ENCODE peak calls at places on chromosomes 7 and 10, in nine cellular contexts. One of them, this sample, is unnamed.

GRCh38 chr10:72069751-72070501 is 18.4 kb downstream of the SPOCK2 start:
- DNase-seq in GF-D8: no peak
- DNase-seq in NCI-H1417: peak; percentile 70
- DNase-seq in nephron progenitor cell: peak; percentile 36
- DNase-seq in NCI-H69: peak; percentile 93
- DNase-seq in activated CD8-positive, alpha-beta memory T cell treated with anti-CD3 and anti-CD28 coated beads, Interleukin-2, amount 50 U/mL, for 48 hours: no peak
- DNase-seq in glutamatergic neuron: no peak
- DNase-seq in iris pigment epithelial cell: no peak
- DNase-seq in stimulated activated CD8-positive, alpha-beta memory T cell treated with anti-CD3 and anti-CD28 coated beads, Interleukin-4, amount 100 ng/mL, for 1 hour: no peak
- DNase-seq in this sample: no peak

GRCh38 chr10:86086418-86086817 is 280.2 kb downstream of the GRID1 start:
- DNase-seq in activated CD8-positive, alpha-beta memory T cell treated with anti-CD3 and anti-CD28 coated beads, Interleukin-2, amount 50 U/mL, for 48 hours: peak; percentile 30
- DNase-seq in NCI-H1417: no peak
- DNase-seq in iris pigment epithelial cell: no peak
- DNase-seq in nephron progenitor cell: no peak
- DNase-seq in stimulated activated CD8-positive, alpha-beta memory T cell treated with anti-CD3 and anti-CD28 coated beads, Interleukin-4, amount 100 ng/mL, for 1 hour: no peak
- DNase-seq in NCI-H69: no peak
- DNase-seq in GF-D8: no peak
- DNase-seq in glutamatergic neuron: no peak
- DNase-seq in this sample: peak; percentile 69

GRCh38 chr10:111973306-111973705 is 210.3 kb downstream of the GPAM start:
- DNase-seq in iris pigment epithelial cell: no peak
- DNase-seq in NCI-H1417: no peak
- DNase-seq in stimulated activated CD8-positive, alpha-beta memory T cell treated with anti-CD3 and anti-CD28 coated beads, Interleukin-4, amount 100 ng/mL, for 1 hour: no peak
- DNase-seq in glutamatergic neuron: no peak
- DNase-seq in GF-D8: no peak
- DNase-seq in nephron progenitor cell: no peak
- DNase-seq in activated CD8-positive, alpha-beta memory T cell treated with anti-CD3 and anti-CD28 coated beads, Interleukin-2, amount 50 U/mL, for 48 hours: no peak
- DNase-seq in NCI-H69: no peak
- DNase-seq in this sample: no peak

GRCh38 chr10:16116404-16117304 is 256.3 kb upstream of the MINDY3 start:
- DNase-seq in NCI-H69: peak; percentile 51
- DNase-seq in GF-D8: no peak
- DNase-seq in NCI-H1417: peak; percentile 36
- DNase-seq in nephron progenitor cell: peak; percentile 15
- DNase-seq in activated CD8-positive, alpha-beta memory T cell treated with anti-CD3 and anti-CD28 coated beads, Interleukin-2, amount 50 U/mL, for 48 hours: no peak
- DNase-seq in stimulated activated CD8-positive, alpha-beta memory T cell treated with anti-CD3 and anti-CD28 coated beads, Interleukin-4, amount 100 ng/mL, for 1 hour: no peak
- DNase-seq in iris pigment epithelial cell: peak; percentile 37
- DNase-seq in glutamatergic neuron: no peak
- DNase-seq in this sample: no peak

GRCh38 chr7:151687523-151688235 is 168.0 kb upstream of the RHEB start:
- DNase-seq in activated CD8-positive, alpha-beta memory T cell treated with anti-CD3 and anti-CD28 coated beads, Interleukin-2, amount 50 U/mL, for 48 hours: no peak
- DNase-seq in NCI-H69: peak; percentile 56
- DNase-seq in nephron progenitor cell: peak; percentile 49
- DNase-seq in GF-D8: no peak
- DNase-seq in glutamatergic neuron: no peak
- DNase-seq in NCI-H1417: no peak
- DNase-seq in stimulated activated CD8-positive, alpha-beta memory T cell treated with anti-CD3 and anti-CD28 coated beads, Interleukin-4, amount 100 ng/mL, for 1 hour: no peak
- DNase-seq in iris pigment epithelial cell: peak; percentile 98
- DNase-seq in this sample: no peak

GRCh38 chr7:67573639-67574038 is 577.0 kb downstream of the TYW1 start:
- DNase-seq in glutamatergic neuron: no peak
- DNase-seq in stimulated activated CD8-positive, alpha-beta memory T cell treated with anti-CD3 and anti-CD28 coated beads, Interleukin-4, amount 100 ng/mL, for 1 hour: no peak
- DNase-seq in iris pigment epithelial cell: no peak
- DNase-seq in nephron progenitor cell: no peak
- DNase-seq in NCI-H1417: no peak
- DNase-seq in activated CD8-positive, alpha-beta memory T cell treated with anti-CD3 and anti-CD28 coated beads, Interleukin-2, amount 50 U/mL, for 48 hours: no peak
- DNase-seq in GF-D8: no peak
- DNase-seq in NCI-H69: no peak
- DNase-seq in this sample: no peak

GRCh38 chr10:59724098-59724938 is 14.7 kb upstream of the SLC16A9 start:
- DNase-seq in stimulated activated CD8-positive, alpha-beta memory T cell treated with anti-CD3 and anti-CD28 coated beads, Interleukin-4, amount 100 ng/mL, for 1 hour: no peak
- DNase-seq in GF-D8: no peak
- DNase-seq in NCI-H69: no peak
- DNase-seq in activated CD8-positive, alpha-beta memory T cell treated with anti-CD3 and anti-CD28 coated beads, Interleukin-2, amount 50 U/mL, for 48 hours: no peak
- DNase-seq in nephron progenitor cell: no peak
- DNase-seq in glutamatergic neuron: no peak
- DNase-seq in iris pigment epithelial cell: no peak
- DNase-seq in NCI-H1417: no peak
- DNase-seq in this sample: no peak

GRCh38 chr7:55086413-55087201 is 67.8 kb downstream of the EGFR start:
- DNase-seq in nephron progenitor cell: no peak
- DNase-seq in NCI-H1417: no peak
- DNase-seq in glutamatergic neuron: no peak
- DNase-seq in stimulated activated CD8-positive, alpha-beta memory T cell treated with anti-CD3 and anti-CD28 coated beads, Interleukin-4, amount 100 ng/mL, for 1 hour: no peak
- DNase-seq in NCI-H69: peak; percentile 6
- DNase-seq in iris pigment epithelial cell: peak; percentile 85
- DNase-seq in GF-D8: no peak
- DNase-seq in activated CD8-positive, alpha-beta memory T cell treated with anti-CD3 and anti-CD28 coated beads, Interleukin-2, amount 50 U/mL, for 48 hours: no peak
- DNase-seq in this sample: no peak

GRCh38 chr7:132430863-132431822 is 145.1 kb downstream of the PLXNA4 start:
- DNase-seq in NCI-H69: no peak
- DNase-seq in stimulated activated CD8-positive, alpha-beta memory T cell treated with anti-CD3 and anti-CD28 coated beads, Interleukin-4, amount 100 ng/mL, for 1 hour: no peak
- DNase-seq in GF-D8: peak; percentile 69
- DNase-seq in nephron progenitor cell: no peak
- DNase-seq in glutamatergic neuron: no peak
- DNase-seq in iris pigment epithelial cell: peak; percentile 60
- DNase-seq in activated CD8-positive, alpha-beta memory T cell treated with anti-CD3 and anti-CD28 coated beads, Interleukin-2, amount 50 U/mL, for 48 hours: peak; percentile 69
- DNase-seq in NCI-H1417: no peak
- DNase-seq in this sample: no peak

GRCh38 chr10:79328147-79328701 is 19.0 kb upstream of the PPIF start:
- DNase-seq in stimulated activated CD8-positive, alpha-beta memory T cell treated with anti-CD3 and anti-CD28 coated beads, Interleukin-4, amount 100 ng/mL, for 1 hour: no peak
- DNase-seq in NCI-H1417: no peak
- DNase-seq in nephron progenitor cell: no peak
- DNase-seq in NCI-H69: no peak
- DNase-seq in glutamatergic neuron: no peak
- DNase-seq in activated CD8-positive, alpha-beta memory T cell treated with anti-CD3 and anti-CD28 coated beads, Interleukin-2, amount 50 U/mL, for 48 hours: no peak
- DNase-seq in iris pigment epithelial cell: no peak
- DNase-seq in GF-D8: no peak
- DNase-seq in this sample: no peak

GRCh38 chr10:108393111-108393510 is 1228.6 kb upstream of the SORCS1 start:
- DNase-seq in NCI-H69: peak; percentile 93
- DNase-seq in glutamatergic neuron: no peak
- DNase-seq in stimulated activated CD8-positive, alpha-beta memory T cell treated with anti-CD3 and anti-CD28 coated beads, Interleukin-4, amount 100 ng/mL, for 1 hour: no peak
- DNase-seq in NCI-H1417: no peak
- DNase-seq in activated CD8-positive, alpha-beta memory T cell treated with anti-CD3 and anti-CD28 coated beads, Interleukin-2, amount 50 U/mL, for 48 hours: no peak
- DNase-seq in GF-D8: no peak
- DNase-seq in nephron progenitor cell: no peak
- DNase-seq in iris pigment epithelial cell: peak; percentile 23
- DNase-seq in this sample: no peak